ENCODE peak calls at places on chromosomes 5 and 9, in eight cellular contexts. R is right lobe of liver; A is colonic mucosa; J is endodermal cell; I is HCT116; D is A549; P is hepatocyte; U is naive thymus-derived CD4-positive, alpha-beta T cell. E is an unnamed sample.

GRCh38 chr9:110320651-110321050 is 17.0 kb downstream of the TXNDC8 start:
- DNase-seq in A (no peak), R (no peak), P (no peak), I (no peak), U (no peak), J (no peak), D (no peak), E (no peak)

GRCh38 chr9:135896626-135897025 is 10.7 kb downstream of the CAMSAP1 start:
- DNase-seq in U (no peak), R (no peak), J (no peak), I (no peak), A (no peak), P (no peak), D (no peak), E (no peak)

GRCh38 chr5:150175536-150175935 is 9.0 kb downstream of the CDX1 start:
- DNase-seq in I (peak; percentile 19), U (no peak), R (no peak), D (peak; percentile 53), A (no peak), P (no peak), J (peak; percentile 88), E (no peak)

GRCh38 chr5:54062958-54063357 is 247.4 kb downstream of the ARL15 start:
- DNase-seq in P (no peak), U (no peak), J (no peak), A (no peak), I (no peak), D (no peak), R (no peak), E (no peak)

GRCh38 chr5:33969572-33970452 is 14.7 kb downstream of the SLC45A2 start:
- DNase-seq in I (peak; percentile 6), J (peak; percentile 66), P (peak; percentile 68), A (no peak), R (no peak), U (peak; percentile 30), D (peak; percentile 44), E (no peak)

GRCh38 chr9:127561491-127562270 is 50.4 kb upstream of the STXBP1 start:
- DNase-seq in I (peak; percentile 97), J (peak; percentile 88), P (peak; percentile 90), A (peak; percentile 82), R (peak; percentile 72), U (no peak), D (peak; percentile 95), E (peak; percentile 93)

GRCh38 chr9:98951967-98952366 is 8.3 kb downstream of the COL15A1 start:
- DNase-seq in U (no peak), A (no peak), R (no peak), P (no peak), I (no peak), J (no peak), D (no peak), E (no peak)

GRCh38 chr9:134811673-134812668 is 68.6 kb upstream of the FCN2 start:
- DNase-seq in J (peak; percentile 86), U (no peak), A (no peak), P (peak; percentile 51), R (no peak), I (no peak), D (no peak), E (no peak)

GRCh38 chr9:33988219-33988890 is 60.3 kb downstream of the UBAP2 start:
- DNase-seq in A (no peak), D (no peak), U (no peak), I (no peak), J (no peak), R (no peak), P (no peak), E (no peak)

GRCh38 chr9:86487222-86487841 is 133.1 kb upstream of the TUT7 start:
- DNase-seq in R (no peak), I (peak; percentile 31), A (no peak), U (peak; percentile 14), J (no peak), P (peak; percentile 70), D (peak; percentile 55), E (no peak)

GRCh38 chr9:35516481-35516880 is 26.6 kb downstream of the RUSC2 start:
- DNase-seq in I (no peak), D (peak; percentile 74), A (no peak), R (no peak), U (no peak), J (no peak), P (peak; percentile 29), E (no peak)

GRCh38 chr9:117796681-117797080 is 92.5 kb downstream of the TLR4 start:
- DNase-seq in P (no peak), U (no peak), I (no peak), R (no peak), D (no peak), A (no peak), J (no peak), E (no peak)

GRCh38 chr9:124764774-124765438 is 6.2 kb downstream of the NR6A1 start:
- DNase-seq in I (no peak), U (no peak), R (no peak), D (peak; percentile 53), P (no peak), A (no peak), J (no peak), E (no peak)

GRCh38 chr5:39518516-39518915 is 93.7 kb upstream of the DAB2 start:
- DNase-seq in I (no peak), J (no peak), R (no peak), D (peak; percentile 16), U (no peak), A (no peak), P (no peak), E (no peak)

GRCh38 chr5:57173026-57173317 is 887 bp upstream of the GPBP1 start:
- DNase-seq in P (no peak), U (no peak), D (no peak), J (no peak), I (no peak), R (no peak), A (peak; percentile 56), E (no peak)
- H3K27ac ChIP-seq in P (peak overlapping the region; percentile 96), U (peak overlapping the region; percentile 99), D (peak overlapping the region; percentile 87), J (peak overlapping the region; percentile 100), I (peak overlapping the region; percentile 100), R (peak overlapping the region; percentile 100), A (peak overlapping the region; percentile 100), E (peak overlapping the region; percentile 91)

DNA sequence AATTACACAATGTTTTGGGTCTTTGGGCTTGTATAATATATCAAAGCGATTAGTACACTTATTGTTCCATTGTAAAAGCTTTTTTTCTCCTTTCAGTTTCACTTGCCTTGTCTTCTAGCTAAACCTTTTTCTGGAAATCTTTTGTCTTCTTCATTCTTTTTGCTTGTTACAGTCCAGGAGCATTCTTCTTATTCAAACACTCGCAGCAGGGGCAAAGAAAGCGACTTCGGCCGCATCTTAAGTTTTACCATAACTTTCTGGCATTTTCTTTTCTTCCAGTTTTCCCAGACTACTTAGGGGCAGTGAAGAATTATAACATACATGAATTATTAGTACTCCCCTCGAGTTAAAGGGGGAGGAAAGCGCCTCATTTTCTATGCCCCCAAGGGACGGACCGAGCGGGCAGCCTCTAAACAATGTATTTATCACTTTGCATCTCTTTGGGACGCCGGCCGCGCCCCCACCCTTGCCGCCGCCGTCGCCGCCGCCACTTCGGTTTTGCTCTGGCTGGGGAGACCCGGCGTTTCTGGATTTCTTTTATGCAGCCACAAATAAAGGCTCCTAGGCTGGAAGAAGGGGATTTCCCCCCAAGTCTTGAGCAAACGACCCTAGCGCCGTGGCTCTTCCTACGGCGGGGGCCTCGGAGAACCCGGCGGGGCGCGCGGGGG is 7.5 kb upstream of the NEUROG1 start:
- DNase-seq in R (no peak), D (no peak), P (no peak), I (no peak), J (peak; percentile 68), U (no peak), A (no peak), E (no peak)
- H3K4me3 ChIP-seq in R (peak overlapping the region; percentile 45), D (peak overlapping the region; percentile 42), P (peak overlapping the region; percentile 13), I (no peak overlapping the region), J (peak overlapping the region; percentile 66), U (peak overlapping the region; percentile 60), A (peak overlapping the region; percentile 38), E (peak overlapping the region; percentile 43)

DNA sequence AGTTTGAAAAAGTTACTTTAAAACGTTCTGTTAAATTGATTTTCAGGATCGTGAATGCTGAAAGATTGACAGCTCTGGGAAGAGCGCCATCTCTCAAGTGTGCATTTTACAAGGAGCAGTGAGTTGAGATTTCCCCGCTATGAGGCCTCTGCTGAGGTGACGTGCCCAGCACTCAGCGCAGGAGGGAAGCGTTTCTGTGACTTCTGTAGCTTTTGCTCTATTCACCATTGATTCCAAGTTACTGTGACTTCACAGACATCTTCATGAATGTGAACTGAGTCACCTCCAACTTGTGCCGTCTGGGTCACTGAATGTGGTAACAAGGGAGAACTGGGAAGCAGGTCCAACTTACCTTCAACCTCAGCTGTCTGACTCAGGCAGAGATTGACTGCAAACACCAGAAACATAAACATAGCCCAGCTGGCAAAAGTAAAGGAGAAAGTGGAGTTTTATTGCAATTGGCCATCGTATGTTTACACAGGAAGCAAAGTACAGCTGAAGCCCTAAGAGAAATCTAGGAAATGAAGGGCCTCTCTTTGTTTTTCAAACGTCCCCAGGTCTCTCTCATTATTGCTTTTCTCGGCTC is 428.8 kb upstream of the CLINT1 start:
- DNase-seq in R (no peak), P (peak; percentile 72), D (peak; percentile 5), J (no peak), U (no peak), I (no peak), A (peak; percentile 29), E (no peak)
- H3K27ac ChIP-seq in R (no peak overlapping the region), P (peak overlapping the region; percentile 79), D (no peak overlapping the region), J (no peak overlapping the region), U (no peak overlapping the region), I (no peak overlapping the region), A (peak overlapping the region; percentile 22), E (no peak overlapping the region)

GRCh38 chr5:115733607-115734006 is 82.9 kb downstream of the CDO1 start:
- DNase-seq in P (no peak), I (no peak), U (no peak), R (no peak), A (no peak), J (no peak), D (no peak), E (no peak)

GRCh38 chr5:115736690-115737005 is 79.8 kb downstream of the CDO1 start:
- DNase-seq in P (no peak), U (no peak), D (no peak), R (no peak), A (no peak), J (no peak), I (no peak), E (no peak)

GRCh38 chr5:115737452-115737851 is 79.0 kb downstream of the CDO1 start:
- DNase-seq in J (no peak), A (no peak), U (no peak), P (no peak), I (no peak), D (no peak), R (no peak), E (no peak)

GRCh38 chr5:115735108-115735998 is 81.1 kb downstream of the CDO1 start:
- DNase-seq in R (no peak), P (no peak), U (no peak), D (no peak), A (no peak), J (no peak), I (no peak), E (no peak)

DNA sequence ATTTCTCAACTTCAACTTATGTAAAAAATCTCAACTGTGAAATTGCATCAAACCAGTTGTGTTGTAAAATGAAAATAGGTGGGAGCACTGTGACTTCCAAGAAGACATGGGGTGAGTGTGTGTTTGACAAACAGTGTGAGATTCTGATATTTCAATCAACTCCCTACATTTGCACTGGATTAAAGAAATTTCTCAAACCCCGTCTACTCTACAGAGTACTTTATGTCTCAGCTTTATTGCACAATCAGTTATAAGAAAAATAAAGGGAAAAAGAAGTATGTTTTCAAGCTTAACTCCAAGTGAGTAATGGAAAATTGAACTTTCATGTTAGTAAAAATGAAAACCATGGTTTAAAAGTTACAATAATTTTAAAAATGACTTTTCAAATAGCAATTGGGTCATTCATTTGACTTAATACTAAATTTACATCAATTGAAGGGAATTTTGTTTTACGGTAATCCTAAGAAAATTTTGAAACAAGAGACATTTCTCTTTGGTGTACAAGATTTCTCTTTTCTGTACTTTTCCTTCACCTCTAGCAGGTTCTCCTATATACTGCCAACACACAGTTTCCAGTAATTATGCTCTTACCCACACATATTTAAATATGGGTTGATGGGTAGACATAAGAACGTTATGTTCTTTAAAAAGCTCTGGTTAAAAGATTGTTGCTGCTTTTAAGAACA is 80.3 kb downstream of the CDO1 start:
- DNase-seq in R (no peak), U (no peak), D (no peak), P (no peak), A (no peak), J (no peak), I (no peak), E (no peak)
- H3K4me3 ChIP-seq in R (no peak overlapping the region), U (no peak overlapping the region), D (no peak overlapping the region), P (no peak overlapping the region), A (no peak overlapping the region), J (no peak overlapping the region), I (no peak overlapping the region), E (no peak overlapping the region)

E was measured in upper lobe of right lung.